ENCODE peak calls at places on chromosomes 16 and 17, in eight cellular contexts. P is Panc1, G is activated T-helper 1 cell treated with Interleukin-2 at 50 U/mL for 16 hours, Q is neural crest cell, T is body of pancreas, J is germinal center, D is NCI-H1105 treated with DMSO at 0.1 percent for 48 hours, A is psoas muscle. L is an unnamed sample.

GRCh38 chr17:41345992-41346391 is 4.6 kb downstream of the KRT33A start:
- DNase-seq in P (no peak), G (no peak), Q (no peak), T (no peak), J (no peak), D (no peak), A (no peak), L (no peak)

GRCh38 chr17:60554377-60554788 is 28.3 kb upstream of the APPBP2 start:
- DNase-seq in P (no peak), G (no peak), Q (no peak), T (no peak), J (no peak), D (peak), A (no peak), L (peak)

GRCh38 chr17:21464611-21465021 is 88.5 kb downstream of the KCNJ12 start:
- DNase-seq in P (no peak), G (no peak), Q (no peak), T (no peak), J (no peak), D (no peak), A (no peak), L (no peak)

GRCh38 chr16:75443301-75443700 is 10.0 kb upstream of the CFDP1 start:
- DNase-seq in P (no peak), G (no peak), Q (no peak), T (no peak), J (no peak), D (no peak), A (no peak), L (no peak)

GRCh38 chr16:66728117-66728787 is 23.2 kb downstream of the DYNC1LI2 start:
- DNase-seq in P (no peak), G (no peak), Q (no peak), T (peak), J (peak), D (peak), A (no peak), L (peak)

GRCh38 chr17:48723555-48724239 is 712 bp downstream of the PRAC2 start:
- DNase-seq in P (no peak), G (no peak), Q (no peak), T (no peak), J (no peak), D (no peak), A (no peak), L (no peak)

GRCh38 chr17:67633751-67634191 is 84.0 kb upstream of the NOL11 start:
- DNase-seq in P (no peak), G (no peak), Q (no peak), T (no peak), J (no peak), D (no peak), A (no peak), L (no peak)

GRCh38 chr17:82896071-82897000 is 56.5 kb upstream of the ZNF750 start:
- DNase-seq in P (no peak), G (no peak), Q (no peak), T (no peak), J (no peak), D (no peak), A (no peak), L (no peak)

GRCh38 chr17:66184392-66184791 is 7.5 kb downstream of the CEP112 start:
- DNase-seq in P (no peak), G (no peak), Q (no peak), T (no peak), J (no peak), D (no peak), A (no peak), L (no peak)

GRCh38 chr17:33809748-33810147 is 445.3 kb upstream of the CCL2 start:
- DNase-seq in P (no peak), G (no peak), Q (no peak), T (peak), J (no peak), D (no peak), A (no peak), L (no peak)

GRCh38 chr17:7884581-7885356 is 3.8 kb upstream of the CHD3 start:
- DNase-seq in P (no peak), G (peak), Q (no peak), T (peak), J (peak), D (no peak), A (peak), L (no peak)

GRCh38 chr17:74807376-74807775 is 31.2 kb upstream of the NAT9 start:
- DNase-seq in P (no peak), G (no peak), Q (no peak), T (no peak), J (no peak), D (no peak), A (no peak), L (no peak)

GRCh38 chr16:15752717-15753488 is 102.9 kb downstream of the NDE1 start:
- DNase-seq in P (no peak), G (no peak), Q (no peak), T (no peak), J (no peak), D (no peak), A (no peak), L (no peak)

GRCh38 chr16:67277294-67277998 is 1.9 kb upstream of the PLEKHG4 start:
- DNase-seq in P (peak), G (no peak), Q (no peak), T (no peak), J (no peak), D (no peak), A (peak), L (peak)

GRCh38 chr16:745739-746138 is 4.9 kb upstream of the CIAO3 start:
- DNase-seq in P (no peak), G (no peak), Q (no peak), T (no peak), J (peak), D (no peak), A (no peak), L (no peak)

GRCh38 chr16:64181526-64181925 is 940.3 kb downstream of the CDH11 start:
- DNase-seq in P (no peak), G (no peak), Q (no peak), T (no peak), J (no peak), D (no peak), A (no peak), L (no peak)

GRCh38 chr16:70467608-70468007 is 13.2 kb downstream of the FCSK start:
- DNase-seq in P (no peak), G (no peak), Q (no peak), T (no peak), J (no peak), D (no peak), A (no peak), L (no peak)

GRCh38 chr16:2846511-2847310 is 11.3 kb downstream of the PRSS22 start:
- DNase-seq in P (peak), G (no peak), Q (no peak), T (no peak), J (no peak), D (no peak), A (no peak), L (peak)

GRCh38 chr17:2094891-2095535 is 40.1 kb downstream of the HIC1 start:
- DNase-seq in P (no peak), G (no peak), Q (no peak), T (peak), J (no peak), D (peak), A (no peak), L (no peak)

GRCh38 chr17:82917656-82918345 is 78.0 kb upstream of the ZNF750 start:
- DNase-seq in P (no peak), G (no peak), Q (peak), T (no peak), J (peak), D (no peak), A (no peak), L (no peak)

GRCh38 chr16:711548-712320 is 3.2 kb upstream of the METRN start:
- DNase-seq in P (no peak), G (peak), Q (peak), T (peak), J (peak), D (peak), A (peak), L (no peak)

GRCh38 chr17:66337866-66338472 is 35.6 kb downstream of the PRKCA start:
- DNase-seq in P (no peak), G (no peak), Q (no peak), T (no peak), J (no peak), D (peak), A (no peak), L (no peak)

GRCh38 chr16:78789556-78789955 is 690.1 kb downstream of the WWOX start:
- DNase-seq in P (no peak), G (no peak), Q (no peak), T (no peak), J (no peak), D (no peak), A (no peak), L (no peak)

GRCh38 chr17:45429338-45430005 is 3.2 kb downstream of the ARHGAP27 start:
- DNase-seq in P (no peak), G (no peak), Q (no peak), T (no peak), J (no peak), D (no peak), A (no peak), L (no peak)

GRCh38 chr17:57050303-57050702 is 34.7 kb upstream of the AKAP1 start:
- DNase-seq in P (no peak), G (no peak), Q (no peak), T (no peak), J (no peak), D (no peak), A (no peak), L (no peak)

GRCh38 chr17:16158721-16159120 is 56.6 kb downstream of the NCOR1 start:
- DNase-seq in P (no peak), G (no peak), Q (no peak), T (no peak), J (no peak), D (no peak), A (no peak), L (no peak)

GRCh38 chr16:1953734-1954133 is 755 bp downstream of the RPL3L start:
- DNase-seq in P (no peak), G (no peak), Q (no peak), T (no peak), J (no peak), D (no peak), A (no peak), L (no peak)

GRCh38 chr16:27920391-27920891 is 143.1 kb downstream of the GSG1L start:
- DNase-seq in P (no peak), G (no peak), Q (peak), T (no peak), J (no peak), D (peak), A (no peak), L (peak)

GRCh38 chr17:59779521-59779920 is 72.1 kb downstream of the VMP1 start:
- DNase-seq in P (no peak), G (no peak), Q (no peak), T (no peak), J (no peak), D (no peak), A (no peak), L (no peak)

GRCh38 chr17:76270127-76270592 is 5.0 kb downstream of the UBALD2 start:
- DNase-seq in P (no peak), G (no peak), Q (no peak), T (no peak), J (no peak), D (no peak), A (no peak), L (no peak)

GRCh38 chr17:5260542-5260941 is 21.5 kb upstream of the RABEP1 start:
- DNase-seq in P (no peak), G (no peak), Q (no peak), T (no peak), J (no peak), D (no peak), A (no peak), L (peak)

GRCh38 chr16:68412061-68412460 is 36.2 kb downstream of the SMPD3 start:
- DNase-seq in P (no peak), G (no peak), Q (no peak), T (no peak), J (no peak), D (no peak), A (no peak), L (no peak)

GRCh38 chr17:73562896-73563295 is 81.3 kb downstream of the SDK2 start:
- DNase-seq in P (no peak), G (no peak), Q (no peak), T (no peak), J (no peak), D (no peak), A (no peak), L (peak)

GRCh38 chr17:22286337-22287041 is 594.2 kb downstream of the KCNJ18 start:
- DNase-seq in P (no peak), G (no peak), Q (no peak), T (no peak), J (no peak), D (no peak), A (no peak), L (no peak)